ENCODE peak calls at places on chromosomes 4 and X, in four cellular contexts. R is mammary epithelial cell, C is adrenal gland, E is fibroblast of lung. L is an unnamed sample.

GRCh38 chr4:173834151-173834550 is 304.1 kb upstream of the HAND2 start:
- DNase-seq in E (peak), R (no peak), C (no peak), L (no peak)

GRCh38 chr4:46393606-46394005 is 3.7 kb upstream of the GABRA2 start:
- DNase-seq in C (no peak), E (no peak), R (no peak), L (no peak)

GRCh38 chr4:151407466-151408379 is 1.3 kb upstream of the FHIP1A start:
- DNase-seq in C (peak), R (peak), E (no peak), L (no peak)

GRCh38 chr4:15506464-15506863 is 36.8 kb downstream of the CC2D2A start:
- DNase-seq in E (peak), C (no peak), R (no peak), L (no peak)

GRCh38 chr4:147933779-147934178 is 201.9 kb downstream of the ARHGAP10 start:
- DNase-seq in E (no peak), C (no peak), R (no peak), L (no peak)

GRCh38 chr4:54230479-54231418 is 1.7 kb downstream of the PDGFRA start:
- DNase-seq in R (no peak), E (peak), C (peak), L (no peak)

GRCh38 chr4:6892190-6892908 is 17.3 kb upstream of the TBC1D14 start:
- DNase-seq in E (peak), C (peak), R (no peak), L (no peak)

GRCh38 chrX:8194216-8194615 is 23.1 kb upstream of the VCX2 start:
- DNase-seq in R (no peak), C (no peak), E (no peak), L (no peak)

GRCh38 chrX:85084770-85085393 is 81.2 kb downstream of the APOOL start:
- DNase-seq in E (peak), C (peak), R (peak), L (peak)

GRCh38 chr4:171042989-171043524 is 770.1 kb upstream of the GALNTL6 start:
- DNase-seq in C (no peak), E (no peak), R (no peak), L (no peak)

GRCh38 chrX:39946822-39947221 is 150.9 kb downstream of the BCOR start:
- DNase-seq in R (peak), E (peak), C (no peak), L (no peak)

GRCh38 chr4:122819708-122820449 is 6.8 kb upstream of the FGF2 start:
- DNase-seq in C (no peak), R (peak), E (peak), L (no peak)

GRCh38 chr4:8414377-8414776 is 26.1 kb downstream of the ACOX3 start:
- DNase-seq in R (peak), E (no peak), C (no peak), L (no peak)

GRCh38 chrX:153903991-153904957 is at the start of gene AVPR2:
- DNase-seq in E (no peak), C (no peak), R (no peak), L (no peak)

GRCh38 chrX:79270401-79270800 is 96.7 kb downstream of the ITM2A start:
- DNase-seq in R (no peak), C (no peak), E (no peak), L (no peak)

GRCh38 chr4:145061325-145061920 is 36.6 kb downstream of the ANAPC10 start:
- DNase-seq in E (peak), C (no peak), R (peak), L (peak)

GRCh38 chr4:112284662-112285411 is 867 bp downstream of the TIFA start:
- DNase-seq in C (no peak), R (peak), E (peak), L (no peak)

GRCh38 chr4:120055795-120056194 is 10.9 kb downstream of the MAD2L1 start:
- DNase-seq in E (no peak), C (no peak), R (no peak), L (no peak)

GRCh38 chr4:15291133-15291532 is 136.7 kb upstream of the C1QTNF7 start:
- DNase-seq in R (peak), C (no peak), E (no peak), L (no peak)

GRCh38 chrX:50747471-50747900 is 66.5 kb downstream of the SHROOM4 start:
- DNase-seq in R (peak), E (peak), C (peak), L (peak)

GRCh38 chrX:41300758-41301437 is 33.1 kb upstream of the DDX3X start:
- DNase-seq in R (no peak), E (peak), C (no peak), L (no peak)

GRCh38 chr4:14726441-14727405 is 275.6 kb upstream of the CPEB2 start:
- DNase-seq in C (no peak), R (peak), E (peak), L (peak)

GRCh38 chrX:30275498-30275897 is 28.6 kb downstream of the MAGEB1 start:
- DNase-seq in E (peak), C (no peak), R (peak), L (peak)

GRCh38 chr4:143377635-143378099 is 41.0 kb downstream of the GAB1 start:
- DNase-seq in C (no peak), R (no peak), E (no peak), L (no peak)

GRCh38 chrX:39063702-39064101 is 262.4 kb downstream of the MID1IP1 start:
- DNase-seq in R (no peak), E (no peak), C (no peak), L (no peak)

GRCh38 chr4:104334410-104334809 is 160.3 kb downstream of the CXXC4 start:
- DNase-seq in R (no peak), C (no peak), E (no peak), L (no peak)

GRCh38 chr4:61511716-61512488 is 311.8 kb downstream of the ADGRL3 start:
- DNase-seq in C (no peak), E (peak), R (peak), L (peak)

GRCh38 chr4:15479089-15479912 is 9.6 kb downstream of the CC2D2A start:
- DNase-seq in E (peak), R (peak), C (peak), L (peak)

GRCh38 chr4:5755679-5756078 is 44.7 kb downstream of the EVC start:
- DNase-seq in C (no peak), E (no peak), R (no peak), L (no peak)

GRCh38 chr4:160299177-160299576 is 1196.3 kb downstream of the RAPGEF2 start:
- DNase-seq in R (no peak), C (no peak), E (no peak), L (no peak)

GRCh38 chr4:123986268-123986798 is 589.7 kb downstream of the SPRY1 start:
- DNase-seq in C (peak), E (peak), R (peak), L (peak)

GRCh38 chr4:107740381-107740780 is 20.3 kb upstream of the PAPSS1 start:
- DNase-seq in R (no peak), E (no peak), C (no peak), L (no peak)

GRCh38 chr4:13218316-13218958 is 265.7 kb downstream of the RAB28 start:
- DNase-seq in E (no peak), C (no peak), R (no peak), L (no peak)

GRCh38 chr4:13215560-13215959 is 268.6 kb downstream of the RAB28 start:
- DNase-seq in E (no peak), R (no peak), C (no peak), L (no peak)

DNA sequence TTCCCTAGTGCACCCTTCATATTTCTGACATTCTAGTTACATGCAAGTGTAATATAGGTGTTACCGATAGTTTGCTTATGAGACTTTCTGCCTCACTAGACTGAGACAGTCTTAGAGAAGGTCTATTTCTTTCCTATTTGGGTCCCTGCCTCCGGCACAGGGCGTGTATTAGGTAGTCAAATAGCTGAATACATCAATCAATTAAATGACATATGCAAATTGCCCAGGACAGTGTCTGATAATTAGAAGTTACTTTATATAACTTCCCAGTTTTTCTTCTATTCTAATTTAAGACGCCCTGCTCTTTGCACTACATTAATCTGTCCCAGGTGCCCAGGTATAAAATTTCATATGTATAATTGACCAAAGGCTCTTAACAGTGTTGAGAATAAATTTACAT is 264.2 kb downstream of the RAB28 start:
- DNase-seq in E (no peak), R (no peak), C (no peak), L (no peak)
- TF ChIP-seq CTCF in E (no peak), R (no peak), C (no peak), L (no peak)

DNA sequence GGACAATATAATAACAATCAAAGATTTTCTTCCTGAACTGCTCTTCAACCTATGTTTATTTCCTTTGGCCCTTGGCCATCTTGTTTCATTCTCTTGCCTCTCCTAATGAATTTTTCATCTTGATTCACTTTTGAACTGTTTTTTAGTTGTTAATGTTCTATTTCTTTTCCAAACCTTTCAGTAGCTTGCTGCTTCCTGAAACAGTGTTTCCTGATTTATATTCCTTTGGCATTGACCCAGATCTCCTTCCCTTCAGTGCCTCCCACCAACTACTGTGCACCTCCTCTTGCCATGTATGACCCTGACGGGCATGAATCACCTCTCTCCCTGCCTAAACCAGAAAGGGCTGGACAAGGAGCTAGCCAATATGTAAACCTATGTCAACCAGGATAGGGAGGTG is 25.6 kb upstream of the SPP1 start:
- DNase-seq in E (peak), R (peak), C (peak), L (peak)
- H3K27ac ChIP-seq in E (no peak), R (no peak), C (peak), L (no peak)

DNA sequence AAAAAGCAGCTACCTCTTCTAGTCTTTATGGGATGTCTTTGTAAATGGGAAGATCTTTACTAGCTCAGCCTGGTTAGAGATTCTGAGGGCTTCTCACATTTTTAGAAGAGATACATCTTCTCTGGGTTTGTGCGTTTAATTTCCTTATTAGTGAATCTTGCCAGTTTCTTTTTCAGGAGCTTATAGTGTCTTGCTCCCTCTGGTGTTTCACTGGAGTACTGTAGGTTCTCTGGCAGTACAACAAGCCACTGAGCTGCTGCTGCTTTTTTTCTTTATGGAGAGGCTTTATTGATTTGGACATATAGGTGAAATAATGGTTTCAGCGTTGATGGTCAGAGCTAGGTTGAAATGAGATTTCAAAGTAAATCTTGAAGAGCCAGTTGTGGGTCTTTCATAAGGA is 82.9 kb downstream of the LAS1L start:
- DNase-seq in R (peak), E (peak), C (peak), L (peak)
- TF ChIP-seq CTCF in R (peak), E (no peak), C (peak), L (peak)

GRCh38 chrX:6225307-6226052 is 3.2 kb downstream of the NLGN4X start:
- DNase-seq in C (no peak), E (no peak), R (peak), L (no peak)
- H3K27ac ChIP-seq in C (no peak), E (no peak), R (no peak), L (no peak)